ENCODE peak calls at places on chromosomes 4 and X, in seven cellular contexts. K is GM23248; V is CD4-positive, CD25-positive, alpha-beta regulatory T cell; U is hepatocyte; S is heart left ventricle; T is HCT116; N is CD8-positive, alpha-beta T cell. G is an unnamed sample. For H3K4me1, the result is how much of the 10 kb centered on the place peaks cover.

GRCh38 chr4:129064717-129065116 is 28.6 kb downstream of the SCLT1 start:
- DNase-seq in V (no peak), N (no peak), U (no peak), K (peak), S (no peak), T (no peak), G (no peak)

GRCh38 chrX:133415276-133416105 is at the start of gene GPC4:
- DNase-seq in V (no peak), U (peak), T (peak), K (peak), S (peak), N (no peak), G (peak)

GRCh38 chrX:129772796-129773431 is 6.8 kb upstream of the SASH3 start:
- DNase-seq in K (no peak), N (no peak), T (no peak), U (no peak), V (no peak), S (peak), G (no peak)

GRCh38 chr4:2285665-2286381 is 23.9 kb upstream of the MXD4 start:
- DNase-seq in V (no peak), S (peak), U (no peak), K (no peak), T (no peak), N (no peak), G (no peak)

GRCh38 chr4:142036795-142037583 is 400.6 kb downstream of the IL15 start:
- DNase-seq in V (no peak), K (peak), N (no peak), T (peak), U (no peak), S (no peak), G (no peak)

GRCh38 chr4:100162027-100162685 is 28.1 kb downstream of the DDIT4L start:
- DNase-seq in K (no peak), U (no peak), N (no peak), V (no peak), S (no peak), T (no peak), G (no peak)

GRCh38 chr4:1684756-1685603 is 867 bp upstream of the FAM53A start:
- DNase-seq in T (no peak), V (no peak), K (no peak), S (no peak), U (no peak), N (no peak), G (no peak)

GRCh38 chrX:386768-387575 is at the start of gene PPP2R3B:
- DNase-seq in N (peak), K (peak), V (peak), S (peak), U (peak), T (peak), G (peak)

GRCh38 chrX:151974336-151975227 is at the start of gene GABRE:
- DNase-seq in V (no peak), K (peak), N (no peak), S (peak), U (peak), T (no peak), G (no peak)

GRCh38 chrX:22526339-22526738 is 253.6 kb downstream of the CBLL2 start:
- DNase-seq in V (no peak), S (no peak), N (no peak), K (peak), T (peak), U (no peak), G (no peak)

GRCh38 chr4:179521937-179522336 is 2079.7 kb upstream of the AGA start:
- DNase-seq in S (no peak), K (no peak), N (no peak), U (no peak), V (no peak), T (no peak), G (no peak)

GRCh38 chrX:39755152-39756032 is 342.4 kb downstream of the BCOR start:
- DNase-seq in V (no peak), T (peak), S (peak), K (peak), U (peak), N (no peak), G (no peak)

GRCh38 chr4:185305979-185306442 is 89.7 kb downstream of the LRP2BP start:
- DNase-seq in N (no peak), U (no peak), S (no peak), K (peak), V (no peak), T (peak), G (no peak)

GRCh38 chr4:186762865-186763264 is 39.2 kb upstream of the FAT1 start:
- DNase-seq in N (no peak), V (no peak), K (no peak), U (no peak), S (no peak), T (no peak), G (no peak)

GRCh38 chr4:1789552-1789951 is 3.5 kb upstream of the FGFR3 start:
- DNase-seq in K (no peak), T (no peak), U (no peak), V (no peak), S (no peak), N (no peak), G (no peak)

GRCh38 chrX:154380153-154380552 is 1.1 kb downstream of the EMD start:
- DNase-seq in T (no peak), S (no peak), K (peak), U (no peak), N (no peak), V (no peak), G (no peak)

GRCh38 chr4:79317711-79318110 is 8.2 kb downstream of the NAA11 start:
- DNase-seq in N (no peak), S (no peak), T (no peak), V (no peak), K (no peak), U (no peak), G (no peak)

GRCh38 chr4:135072553-135072952 is 871.0 kb upstream of the PABPC4L start:
- DNase-seq in V (no peak), S (no peak), U (no peak), N (no peak), T (no peak), K (no peak), G (no peak)

GRCh38 chrX:47146121-47146935 is 1.3 kb downstream of the RBM10 start:
- DNase-seq in V (no peak), S (no peak), N (no peak), T (no peak), K (peak), U (no peak), G (no peak)

GRCh38 chrX:40109288-40110008 is 11.7 kb upstream of the BCOR start:
- DNase-seq in N (no peak), U (peak), T (no peak), S (peak), K (peak), V (no peak), G (no peak)

GRCh38 chrX:24858004-24858746 is 157.6 kb downstream of the ARX start:
- DNase-seq in S (no peak), N (no peak), U (no peak), K (peak), V (no peak), T (no peak), G (no peak)

GRCh38 chr4:51885371-51885770 is 42.4 kb downstream of the DCUN1D4 start:
- DNase-seq in S (no peak), N (no peak), V (no peak), T (peak), U (peak), K (peak), G (peak)

GRCh38 chr4:117466388-117466787 is 381.0 kb upstream of the TRAM1L1 start:
- DNase-seq in S (no peak), T (no peak), N (no peak), K (no peak), V (no peak), U (no peak), G (no peak)

GRCh38 chr4:3342182-3342854 is 49.5 kb downstream of the RGS12 start:
- DNase-seq in S (no peak), T (no peak), U (peak), V (no peak), K (peak), N (no peak), G (no peak)

GRCh38 chr4:102104278-102104677 is 241.0 kb downstream of the SLC39A8 start:
- DNase-seq in V (no peak), S (no peak), U (no peak), K (no peak), T (no peak), N (no peak), G (no peak)

GRCh38 chrX:107025538-107025937 is 25.5 kb upstream of the MORC4 start:
- DNase-seq in U (peak), K (peak), T (peak), S (no peak), N (no peak), V (peak), G (peak)

GRCh38 chr4:8607603-8608481 is 15.3 kb downstream of the CPZ start:
- DNase-seq in N (no peak), S (no peak), V (peak), T (no peak), U (peak), K (peak), G (peak)

GRCh38 chr4:163681208-163681821 is 186.8 kb downstream of the TMA16 start:
- DNase-seq in U (peak), V (peak), N (no peak), K (peak), T (peak), S (no peak), G (peak)

GRCh38 chr4:124322234-124322831 is 390.2 kb downstream of the ANKRD50 start:
- DNase-seq in N (no peak), K (peak), U (peak), S (no peak), V (peak), T (peak), G (no peak)

GRCh38 chrX:378443-378842 is 8.3 kb downstream of the PPP2R3B start:
- DNase-seq in K (no peak), V (no peak), T (no peak), S (no peak), U (no peak), N (no peak), G (no peak)

GRCh38 chr4:103719320-103720204 is at the start of gene TACR3:
- DNase-seq in U (peak), S (peak), N (no peak), V (no peak), T (no peak), K (peak), G (no peak)

GRCh38 chr4:8846046-8846720 is 25.5 kb downstream of the HMX1 start:
- DNase-seq in T (no peak), V (no peak), U (no peak), S (peak), N (no peak), K (no peak), G (no peak)

GRCh38 chr4:189304755-189305154 is 635.9 kb upstream of the FRG1 start:
- DNase-seq in K (no peak), V (no peak), S (no peak), T (no peak), N (no peak), U (no peak), G (no peak)

GRCh38 chrX:22314692-22315091 is 42.0 kb downstream of the CBLL2 start:
- DNase-seq in V (no peak), N (no peak), T (no peak), S (no peak), K (no peak), U (no peak), G (no peak)

GRCh38 chr4:126604273-126604867 is 1028.4 kb upstream of the INTU start:
- DNase-seq in T (peak), V (no peak), S (no peak), U (peak), N (no peak), K (peak), G (no peak)

GRCh38 chr4:988726-989721 is 2.2 kb downstream of the IDUA start:
- DNase-seq in S (peak), K (no peak), T (no peak), V (no peak), N (no peak), U (no peak), G (no peak)

GRCh38 chr4:37826282-37827029 is at the start of gene PGM2:
- DNase-seq in U (peak), N (peak), V (peak), K (peak), S (peak), T (peak), G (peak)

GRCh38 chr4:123484291-123484926 is 87.8 kb downstream of the SPRY1 start:
- DNase-seq in S (no peak), T (no peak), K (no peak), N (no peak), V (no peak), U (no peak), G (no peak)

DNA sequence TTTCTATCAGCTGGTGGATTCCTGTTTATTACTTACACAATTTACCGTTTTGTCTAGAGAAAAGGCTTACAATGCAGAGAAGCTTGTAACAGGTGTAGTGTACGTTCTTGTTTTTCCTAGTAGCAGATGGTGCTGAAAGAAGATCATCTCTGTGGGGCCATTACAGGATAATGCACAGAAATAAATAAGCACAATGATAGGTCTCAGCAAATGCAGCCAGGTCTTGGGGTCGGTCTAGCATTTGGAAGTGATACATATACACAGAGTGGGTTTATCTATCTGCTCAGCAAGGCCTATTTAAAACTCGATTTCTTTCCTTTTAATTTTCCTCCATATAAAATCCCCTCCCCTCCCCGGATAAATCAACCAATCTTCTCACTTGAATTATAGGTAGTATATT is 181.0 kb upstream of the LCORL start:
- DNase-seq in S (no peak), T (no peak), V (no peak), U (no peak), N (no peak), K (no peak), G (no peak)
- H3K27ac ChIP-seq in S (no peak), T (no peak), V (no peak), U (no peak), N (no peak), K (no peak), G (no peak)

DNA sequence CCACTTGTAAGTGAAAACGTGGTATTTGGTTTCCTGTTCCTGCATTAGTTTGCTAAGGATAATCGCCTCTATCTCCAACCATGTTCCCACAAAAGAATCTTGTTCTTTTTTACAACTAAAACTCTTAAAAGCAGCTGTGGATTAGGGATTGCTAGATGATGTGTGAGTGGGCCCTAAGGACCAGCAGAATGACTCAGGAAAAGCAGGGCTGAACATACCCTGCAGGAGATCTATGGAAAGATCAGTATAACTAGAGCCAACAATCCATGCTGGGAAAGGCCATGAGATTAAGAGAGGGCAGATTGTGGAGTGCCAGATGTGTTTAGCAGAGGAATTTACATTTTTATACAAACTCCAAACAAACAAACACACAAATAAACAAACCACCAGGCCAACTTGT is 128.4 kb upstream of the TMEM164 start:
- DNase-seq in N (no peak), S (no peak), K (no peak), V (no peak), T (no peak), U (no peak), G (no peak)
- H3K4me1 ChIP-seq in N (under half), S (under half), K (under half), V (under half), T (under half), U (under half), G (under half)

GRCh38 chr4:168832746-168833575 is 177.1 kb downstream of the CBR4 start:
- DNase-seq in T (no peak), S (peak), U (peak), V (no peak), N (no peak), K (peak), G (no peak)
- H3K27ac ChIP-seq in T (peak), S (peak), U (peak), V (no peak), N (no peak), K (no peak), G (no peak)

GRCh38 chr4:158833602-158834001 is 64.8 kb downstream of the FNIP2 start:
- DNase-seq in T (no peak), K (no peak), N (no peak), S (no peak), U (no peak), V (no peak), G (no peak)
- H3K4me1 ChIP-seq in T (under half), K (under half), N (under half), S (under half), U (under half), V (under half), G (under half)